ENCODE peak calls at places on chromosomes 2 and 18, in four cellular contexts. W is erythroblast, G is tibial nerve, O is ovary. C is an unnamed sample.

GRCh38 chr2:191296083-191297006 is 51.1 kb downstream of the MYO1B start:
- DNase-seq in O (no peak), G (no peak), W (no peak), C (no peak)

GRCh38 chr2:138893746-138894145 is 113.6 kb upstream of the NXPH2 start:
- DNase-seq in O (no peak), W (no peak), G (no peak), C (no peak)

GRCh38 chr2:7089898-7090510 is 172.8 kb downstream of the RNF144A start:
- DNase-seq in G (no peak), O (no peak), W (no peak), C (no peak)

GRCh38 chr18:6368017-6368416 is 46.7 kb downstream of the L3MBTL4 start:
- DNase-seq in G (no peak), O (no peak), W (no peak), C (no peak)

GRCh38 chr18:57084331-57085298 is 62.3 kb upstream of the BOD1L2 start:
- DNase-seq in G (no peak), O (no peak), W (no peak), C (no peak)

GRCh38 chr18:79922971-79923411 is 28.5 kb downstream of the SLC66A2 start:
- DNase-seq in O (peak), W (no peak), G (no peak), C (no peak)

GRCh38 chr2:12096425-12096824 is 350.0 kb downstream of the LPIN1 start:
- DNase-seq in O (no peak), G (no peak), W (no peak), C (no peak)

GRCh38 chr2:30362468-30363081 is 84.5 kb upstream of the LCLAT1 start:
- DNase-seq in W (no peak), O (no peak), G (no peak), C (no peak)

GRCh38 chr18:76657428-76657827 is 162.4 kb upstream of the ZNF516 start:
- DNase-seq in O (no peak), G (no peak), W (no peak), C (no peak)

GRCh38 chr2:189858301-189858700 is 74.1 kb downstream of the PMS1 start:
- DNase-seq in O (no peak), W (no peak), G (no peak), C (no peak)

GRCh38 chr2:73268831-73269685 is 15.2 kb downstream of the FBXO41 start:
- DNase-seq in O (no peak), G (no peak), W (no peak), C (no peak)

GRCh38 chr18:42801706-42802105 is 313.8 kb downstream of the RIT2 start:
- DNase-seq in G (no peak), O (no peak), W (no peak), C (no peak)

GRCh38 chr2:112843836-112844235 is 7.3 kb upstream of the IL1B start:
- DNase-seq in W (no peak), O (no peak), G (no peak), C (no peak)

GRCh38 chr18:10213526-10213925 is 240.9 kb upstream of the APCDD1 start:
- DNase-seq in G (peak), W (no peak), O (no peak), C (no peak)

GRCh38 chr2:112627060-112628040 is 18.4 kb upstream of the SLC20A1 start:
- DNase-seq in O (no peak), W (no peak), G (peak), C (no peak)

GRCh38 chr2:235951980-235952379 is 216.2 kb downstream of the GBX2 start:
- DNase-seq in O (no peak), G (no peak), W (no peak), C (no peak)

GRCh38 chr2:60977562-60977895 is 40.0 kb upstream of the PEX13 start:
- DNase-seq in G (no peak), O (no peak), W (no peak), C (no peak)

GRCh38 chr2:171706152-171706803 is 19.0 kb downstream of the DYNC1I2 start:
- DNase-seq in O (no peak), W (peak), G (no peak), C (peak)

GRCh38 chr2:203732072-203732952 is 25.9 kb downstream of the CD28 start:
- DNase-seq in W (no peak), O (no peak), G (no peak), C (no peak)

GRCh38 chr18:45212186-45213039 is 402.9 kb upstream of the SLC14A2 start:
- DNase-seq in G (peak), W (peak), O (peak), C (peak)

GRCh38 chr18:73244411-73244810 is 376.6 kb upstream of the NETO1 start:
- DNase-seq in O (no peak), G (no peak), W (no peak), C (no peak)

GRCh38 chr18:59142274-59142673 is 2.6 kb downstream of the SEC11C start:
- DNase-seq in O (no peak), G (no peak), W (no peak), C (no peak)

GRCh38 chr18:59141294-59142068 is 1.8 kb downstream of the SEC11C start:
- DNase-seq in O (no peak), W (no peak), G (no peak), C (peak)

GRCh38 chr18:59139615-59140286 is at the start of gene SEC11C:
- DNase-seq in G (peak), W (peak), O (peak), C (peak)

GRCh38 chr18:59140287-59140885 is 702 bp downstream of the SEC11C start:
- DNase-seq in W (no peak), O (no peak), G (no peak), C (peak)

GRCh38 chr18:59139291-59139614 is 431 bp upstream of the SEC11C start:
- DNase-seq in W (peak), O (peak), G (peak), C (peak)
- TF ChIP-seq POLR2A in W (no peak), O (no peak), G (no peak), C (no peak)

DNA sequence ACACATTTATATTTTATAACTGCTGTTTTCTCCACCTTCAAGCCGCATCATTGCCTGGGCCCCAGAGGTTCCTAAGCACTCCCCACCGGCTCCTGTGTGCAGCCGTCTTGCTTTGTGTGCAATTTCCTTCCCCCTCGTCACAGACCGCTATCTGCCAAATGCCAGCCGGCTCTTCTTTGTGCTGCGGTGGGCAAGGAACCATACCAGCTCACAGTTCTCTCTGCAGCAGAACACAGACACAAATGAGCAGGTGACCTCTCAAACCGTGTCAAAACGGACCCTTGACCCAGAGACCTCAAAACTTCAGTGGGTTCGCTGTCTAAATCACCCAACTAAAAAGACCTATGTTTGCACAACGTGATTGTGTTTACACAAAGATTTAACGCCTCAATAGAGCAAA is 58.2 kb downstream of the KLF7 start:
- DNase-seq in O (no peak), W (no peak), G (no peak), C (no peak)
- TF ChIP-seq POLR2A in O (no peak), W (no peak), G (no peak), C (no peak)

GRCh38 chr2:95389256-95390119 is 13.0 kb upstream of the FAHD2A start:
- DNase-seq in W (peak), G (peak), O (peak), C (no peak)
- TF ChIP-seq POLR2A in W (no peak), G (no peak), O (no peak), C (no peak)

GRCh38 chr2:101119431-101119830 is 31.8 kb downstream of the TBC1D8 start:
- DNase-seq in G (no peak), W (no peak), O (no peak), C (no peak)
- TF ChIP-seq POLR2A in G (no peak), W (no peak), O (no peak), C (no peak)

DNA sequence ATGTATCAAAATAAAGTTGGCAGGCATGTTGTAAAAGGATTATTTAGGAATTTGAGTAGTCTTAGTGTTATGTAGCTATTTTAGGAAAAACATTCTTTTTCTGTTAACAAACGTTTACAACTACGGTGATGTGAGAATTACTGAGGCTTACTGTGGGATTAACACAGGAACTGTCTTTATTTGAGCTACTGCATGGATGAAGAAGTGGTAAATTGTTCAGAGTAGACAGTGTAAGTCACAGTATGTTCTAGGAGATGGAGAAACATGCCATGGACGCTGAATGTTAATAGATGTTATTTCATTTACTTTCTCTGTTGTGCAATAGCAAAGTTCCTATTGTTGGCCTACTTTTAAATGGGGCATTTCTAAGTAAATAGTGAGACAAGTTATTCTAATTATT is 1.7 kb downstream of the PPM1B start:
- DNase-seq in O (no peak), G (no peak), W (peak), C (peak)
- TF ChIP-seq POLR2A in O (no peak), G (peak), W (no peak), C (no peak)

DNA sequence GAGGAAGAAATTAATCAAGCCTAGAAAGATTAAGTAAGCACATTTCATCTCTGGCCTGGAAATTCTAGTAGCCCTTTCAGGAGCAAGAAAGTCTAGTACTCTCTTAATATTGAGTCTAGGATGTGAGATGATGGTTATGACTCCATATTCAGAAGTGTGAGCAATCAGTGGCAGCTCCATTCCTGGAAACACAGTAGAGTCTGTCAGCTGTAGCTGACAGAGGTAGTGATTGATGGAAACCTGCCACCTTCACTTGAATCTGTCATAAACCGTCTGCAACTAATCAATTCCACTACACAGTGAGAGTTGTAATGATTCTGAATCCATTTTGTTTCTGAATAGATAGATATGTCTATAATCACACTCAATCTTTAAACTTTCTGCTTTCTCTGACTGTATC is 635.1 kb downstream of the IRS1 start:
- DNase-seq in G (no peak), W (no peak), O (no peak), C (no peak)
- TF ChIP-seq POLR2A in G (no peak), W (no peak), O (no peak), C (no peak)

GRCh38 chr2:102143450-102143985 is 972 bp downstream of the IL1R1 start:
- DNase-seq in G (no peak), O (peak), W (no peak), C (peak)

GRCh38 chr2:102141011-102141914 is 1.3 kb upstream of the IL1R1 start:
- DNase-seq in W (no peak), O (no peak), G (no peak), C (no peak)

GRCh38 chr2:102140367-102140766 is 2.2 kb upstream of the IL1R1 start:
- DNase-seq in G (no peak), O (no peak), W (no peak), C (no peak)

GRCh38 chr2:102142829-102143449 is 393 bp downstream of the IL1R1 start:
- DNase-seq in W (no peak), G (no peak), O (no peak), C (peak)

GRCh38 chr2:102141915-102142828 is at the start of gene IL1R1:
- DNase-seq in W (peak), O (peak), G (peak), C (peak)
- TF ChIP-seq POLR2A in W (no peak), O (peak), G (peak), C (peak)

C was measured in HepG2.